ENCODE peak calls at places on chromosome 10, in five cellular contexts. G, F, U, K and C are unnamed samples.

GRCh38 chr10:96442017-96442643 is 71.6 kb downstream of the TLL2 start:
- DNase-seq in G (no peak), F (no peak), U (no peak), K (no peak), C (no peak)

GRCh38 chr10:103803941-103804340 is 51.4 kb downstream of the SH3PXD2A start:
- DNase-seq in G (no peak), F (no peak), U (no peak), K (no peak), C (no peak)

GRCh38 chr10:21533577-21534475 is at the start of gene MLLT10:
- DNase-seq in G (peak; percentile 97), F (peak; percentile 96), U (peak; percentile 95), K (peak; percentile 99), C (peak; percentile 92)

GRCh38 chr10:19713800-19714525 is 102.3 kb upstream of the PLXDC2 start:
- DNase-seq in G (no peak), F (peak; percentile 69), U (no peak), K (peak; percentile 46), C (no peak)

GRCh38 chr10:113103131-113103830 is 153.2 kb downstream of the TCF7L2 start:
- DNase-seq in G (no peak), F (no peak), U (no peak), K (peak; percentile 38), C (peak; percentile 79)

GRCh38 chr10:42782446-42783180 is at the start of gene BMS1:
- DNase-seq in G (peak; percentile 94), F (peak; percentile 93), U (peak; percentile 92), K (peak; percentile 96), C (peak; percentile 97)

GRCh38 chr10:43078986-43079273 is 2.1 kb downstream of the RET start:
- DNase-seq in G (no peak), F (no peak), U (no peak), K (no peak), C (no peak)

GRCh38 chr10:97780991-97781540 is 9.3 kb upstream of the SFRP5 start:
- DNase-seq in G (no peak), F (no peak), U (no peak), K (peak; percentile 36), C (no peak)

GRCh38 chr10:12875100-12875499 is 126.4 kb downstream of the CCDC3 start:
- DNase-seq in G (no peak), F (peak; percentile 79), U (no peak), K (peak; percentile 54), C (no peak)

GRCh38 chr10:130079614-130080460 is 30.8 kb downstream of the C10orf143 start:
- DNase-seq in G (no peak), F (no peak), U (no peak), K (no peak), C (no peak)

GRCh38 chr10:35339946-35340345 is 3.6 kb downstream of the CCNY start:
- DNase-seq in G (no peak), F (no peak), U (no peak), K (no peak), C (no peak)

GRCh38 chr10:114911052-114911697 is 26.8 kb upstream of the TRUB1 start:
- DNase-seq in G (no peak), F (no peak), U (no peak), K (no peak), C (no peak)

GRCh38 chr10:124090630-124091209 is 2.7 kb downstream of the CHST15 start:
- DNase-seq in G (no peak), F (no peak), U (peak; percentile 64), K (no peak), C (no peak)
- H3K4me1 ChIP-seq in G (peaks cover 68% of the 10 kb centered on the region), F (peaks cover 27% of the 10 kb centered on the region), U (no peaks in the 10 kb centered on the region), K (no peaks in the 10 kb centered on the region), C (peaks cover 16% of the 10 kb centered on the region)

GRCh38 chr10:44280615-44281014 is 104.3 kb downstream of the CXCL12 start:
- DNase-seq in G (peak; percentile 77), F (peak; percentile 79), U (no peak), K (no peak), C (no peak)

GRCh38 chr10:44280211-44280610 is 104.7 kb downstream of the CXCL12 start:
- DNase-seq in G (no peak), F (no peak), U (no peak), K (no peak), C (no peak)

GRCh38 chr10:44281662-44282061 is 103.2 kb downstream of the CXCL12 start:
- DNase-seq in G (no peak), F (no peak), U (no peak), K (no peak), C (no peak)

GRCh38 chr10:44282606-44283300 is 102.1 kb downstream of the CXCL12 start:
- DNase-seq in G (no peak), F (no peak), U (no peak), K (no peak), C (no peak)

DNA sequence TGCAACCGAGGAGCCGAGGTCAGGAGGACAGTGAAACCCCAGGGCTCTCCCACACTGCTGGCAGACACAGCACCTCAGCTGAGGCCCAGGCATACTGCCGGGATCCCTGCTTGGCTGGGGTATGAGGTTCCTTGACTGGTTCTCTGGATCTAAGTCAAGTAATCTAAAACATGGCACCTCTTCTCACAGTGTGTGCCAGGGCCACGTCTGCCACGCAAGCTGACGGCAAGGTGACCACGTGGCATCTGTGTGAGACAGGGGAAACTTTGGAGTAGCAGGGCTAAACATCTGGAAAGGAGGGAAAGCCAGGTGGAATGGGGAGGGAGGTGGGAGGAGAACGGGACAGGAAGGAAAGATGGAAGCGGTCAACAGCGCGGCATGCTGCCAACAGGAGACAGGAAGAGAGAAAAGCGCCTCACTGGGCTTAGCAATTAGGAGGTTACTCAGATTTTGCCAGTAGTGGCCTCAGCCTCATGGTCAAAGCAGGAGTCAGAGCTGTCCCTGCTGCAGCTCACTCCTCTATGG is 103.7 kb downstream of the CXCL12 start:
- DNase-seq in G (peak; percentile 94), F (peak; percentile 84), U (no peak), K (no peak), C (no peak)
- H3K27ac ChIP-seq in G (peak overlapping the region; percentile 5), F (peak overlapping the region; percentile 79), U (no peak overlapping the region), K (no peak overlapping the region), C (no peak overlapping the region)

GRCh38 chr10:93357680-93358079 is 124.5 kb downstream of the MYOF start:
- DNase-seq in G (no peak), F (no peak), U (no peak), K (peak; percentile 62), C (no peak)

GRCh38 chr10:93356516-93356915 is 125.6 kb downstream of the MYOF start:
- DNase-seq in G (no peak), F (no peak), U (no peak), K (no peak), C (no peak)

DNA sequence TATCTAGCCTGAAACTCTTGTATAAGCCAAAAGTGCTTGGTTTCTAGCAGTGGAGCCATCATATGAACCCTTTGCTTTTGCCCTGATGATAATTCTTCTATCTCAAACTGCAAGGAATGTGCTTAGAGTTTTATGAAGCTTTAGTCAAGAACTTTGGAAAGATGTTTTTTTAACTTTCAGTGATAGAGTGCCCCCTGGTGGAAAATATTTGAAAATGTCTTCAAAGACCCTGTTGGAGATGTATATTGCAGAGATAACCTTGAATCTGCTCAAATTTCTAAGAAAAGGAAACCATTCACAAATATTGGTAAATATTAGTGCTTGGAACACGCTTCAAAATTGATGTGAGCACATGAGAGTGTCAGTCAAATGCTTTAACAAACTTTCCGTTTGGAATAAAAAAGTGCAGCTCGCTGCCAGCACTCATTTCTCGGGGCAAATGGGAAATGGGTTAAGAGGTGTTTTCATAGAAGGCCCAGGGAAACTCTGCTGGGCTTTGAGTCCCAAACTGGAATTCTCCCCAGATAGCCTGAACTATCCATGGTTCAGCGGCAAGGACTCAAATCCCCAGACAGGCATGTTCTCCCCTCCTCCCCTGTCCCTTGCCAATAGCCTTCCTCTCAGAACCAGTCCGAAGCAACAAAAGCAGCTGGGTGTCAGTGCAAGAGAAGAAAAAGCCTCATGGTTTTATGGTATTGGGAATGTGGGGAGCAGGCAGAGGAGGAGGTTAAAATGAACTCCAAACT is 129.3 kb downstream of the MYOF start:
- DNase-seq in G (no peak), F (no peak), U (no peak), K (peak; percentile 60), C (peak; percentile 61)
- H3K36me3 ChIP-seq in G (peaks cover 85% of the 10 kb centered on the region), F (peaks cover 96% of the 10 kb centered on the region), U (peaks cover 25% of the 10 kb centered on the region), K (peaks cover 8% of the 10 kb centered on the region), C (peaks cover 100% of the 10 kb centered on the region)

GRCh38 chr10:77393411-77393810 is 244.2 kb downstream of the KCNMA1 start:
- DNase-seq in G (no peak), F (no peak), U (no peak), K (no peak), C (no peak)

GRCh38 chr10:77390481-77390891 is 247.1 kb downstream of the KCNMA1 start:
- DNase-seq in G (no peak), F (peak; percentile 79), U (no peak), K (peak; percentile 10), C (peak; percentile 53)

GRCh38 chr10:77392851-77393250 is 244.8 kb downstream of the KCNMA1 start:
- DNase-seq in G (no peak), F (peak; percentile 81), U (peak; percentile 60), K (peak; percentile 88), C (peak; percentile 96)

GRCh38 chr10:77392236-77392721 is 245.3 kb downstream of the KCNMA1 start:
- DNase-seq in G (no peak), F (peak; percentile 77), U (no peak), K (peak; percentile 61), C (peak; percentile 69)

GRCh38 chr10:77391605-77392235 is 245.9 kb downstream of the KCNMA1 start:
- DNase-seq in G (peak; percentile 92), F (peak; percentile 93), U (peak; percentile 82), K (peak; percentile 88), C (peak; percentile 95)
- H3K4me1 ChIP-seq in G (peaks cover 81% of the 10 kb centered on the region), F (peaks cover 65% of the 10 kb centered on the region), U (no peaks in the 10 kb centered on the region), K (peaks cover 17% of the 10 kb centered on the region), C (peaks cover 65% of the 10 kb centered on the region)

DNA sequence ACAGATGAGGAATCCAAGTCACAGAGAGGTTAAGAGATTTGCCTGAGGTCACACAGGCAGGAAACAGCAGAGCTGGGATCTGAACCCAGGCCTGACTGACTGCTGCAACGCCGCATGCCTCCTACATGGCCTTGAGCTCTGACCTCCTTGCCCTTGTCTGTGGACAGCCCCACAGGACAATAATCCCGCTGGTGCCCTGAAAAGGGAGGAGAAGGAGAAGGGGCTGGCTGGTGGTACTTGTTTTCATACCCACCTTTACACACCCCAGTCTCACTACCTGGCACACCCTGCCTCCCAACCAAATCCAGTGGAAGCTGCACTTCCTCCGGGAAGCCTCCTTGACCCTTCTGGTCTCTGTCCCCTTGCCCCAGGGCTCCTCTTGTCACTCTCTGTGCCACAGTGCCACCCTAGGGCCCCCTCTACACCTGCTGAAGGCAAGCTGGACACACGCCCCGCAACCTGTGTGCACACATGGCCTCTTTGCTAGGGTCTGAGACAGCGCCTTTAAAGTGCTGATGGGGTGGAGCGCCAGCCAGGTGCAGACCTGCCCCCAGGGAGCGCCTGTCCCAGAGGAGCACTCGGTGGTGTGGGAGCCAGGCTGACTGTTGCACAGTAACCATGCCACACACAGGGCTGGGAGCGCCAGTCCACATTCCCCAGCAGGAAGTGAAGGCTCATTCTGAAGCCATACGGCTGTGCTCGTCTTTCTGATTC is 38.6 kb downstream of the ZCCHC24 start:
- DNase-seq in G (peak; percentile 74), F (peak; percentile 62), U (no peak), K (no peak), C (no peak)
- H3K27ac ChIP-seq in G (no peak overlapping the region), F (peak overlapping the region; percentile 4), U (peak overlapping the region; percentile 50), K (peak overlapping the region; percentile 92), C (peak overlapping the region; percentile 19)

DNA sequence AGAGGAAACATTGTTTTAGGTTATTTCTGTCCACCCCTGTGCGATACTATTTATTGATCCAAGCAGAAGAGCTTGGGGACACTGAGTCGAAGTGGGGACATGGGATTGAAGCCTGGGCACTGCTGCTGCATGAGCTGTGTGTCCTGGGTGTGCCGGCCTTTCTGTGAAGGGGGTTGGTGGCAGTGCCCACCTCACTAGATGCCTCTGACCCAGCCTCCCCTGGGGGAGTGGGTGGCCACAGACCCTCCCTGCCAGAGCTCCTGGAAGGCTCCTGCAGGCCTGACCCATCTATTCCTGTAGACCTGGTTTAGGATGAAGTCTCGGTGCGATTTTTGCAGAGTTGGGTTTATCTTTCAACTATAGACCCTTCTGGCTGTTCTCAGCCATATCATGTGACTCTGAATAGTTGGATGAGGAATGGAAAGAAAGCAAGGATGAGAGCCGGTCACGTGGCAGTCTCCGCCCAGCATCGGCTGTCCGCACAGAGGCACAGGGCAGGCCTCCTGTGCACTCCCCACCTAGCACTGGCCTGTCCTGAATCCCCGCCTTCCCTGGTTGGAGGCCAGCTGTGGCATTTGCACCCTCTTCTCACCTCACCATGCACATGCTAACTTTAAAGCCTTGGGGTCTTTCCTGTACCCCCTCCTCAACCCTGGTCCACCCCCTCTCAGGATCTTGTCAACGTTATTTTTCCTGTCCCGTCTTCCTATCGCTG is 17.6 kb upstream of the SH2D4B start:
- DNase-seq in G (peak; percentile 56), F (no peak), U (no peak), K (no peak), C (no peak)
- H3K36me3 ChIP-seq in G (peaks cover 28% of the 10 kb centered on the region), F (peaks cover 72% of the 10 kb centered on the region), U (no peaks in the 10 kb centered on the region), K (peaks cover 10% of the 10 kb centered on the region), C (peaks cover 70% of the 10 kb centered on the region)